ENCODE peak calls at places on chromosome 4, in four cellular contexts. One of them, this sample, is unnamed.

GRCh38 chr4:24382381-24382780 is 202.0 kb downstream of the DHX15 start:
- DNase-seq in endodermal cell: no peak
- DNase-seq in brain microvascular endothelial cell: no peak
- DNase-seq in psoas muscle: no peak
- DNase-seq in this sample: peak

GRCh38 chr4:123479944-123480343 is 83.3 kb downstream of the SPRY1 start:
- DNase-seq in endodermal cell: no peak
- DNase-seq in brain microvascular endothelial cell: no peak
- DNase-seq in psoas muscle: no peak
- DNase-seq in this sample: no peak

GRCh38 chr4:189096717-189097116 is 844.0 kb upstream of the FRG1 start:
- DNase-seq in endodermal cell: peak
- DNase-seq in brain microvascular endothelial cell: no peak
- DNase-seq in psoas muscle: no peak
- DNase-seq in this sample: no peak

GRCh38 chr4:78610546-78611214 is 59.1 kb downstream of the ANXA3 start:
- DNase-seq in endodermal cell: no peak
- DNase-seq in brain microvascular endothelial cell: no peak
- DNase-seq in psoas muscle: no peak
- DNase-seq in this sample: no peak

GRCh38 chr4:26557164-26557563 is 26.7 kb upstream of the TBC1D19 start:
- DNase-seq in endodermal cell: no peak
- DNase-seq in brain microvascular endothelial cell: peak
- DNase-seq in psoas muscle: peak
- DNase-seq in this sample: no peak

GRCh38 chr4:142846729-142847606 is 867 bp upstream of the INPP4B start:
- DNase-seq in endodermal cell: peak
- DNase-seq in brain microvascular endothelial cell: no peak
- DNase-seq in psoas muscle: no peak
- DNase-seq in this sample: peak

GRCh38 chr4:26015133-26015651 is 101.2 kb downstream of the SMIM20 start:
- DNase-seq in endodermal cell: peak
- DNase-seq in brain microvascular endothelial cell: peak
- DNase-seq in psoas muscle: peak
- DNase-seq in this sample: no peak

GRCh38 chr4:101237773-101238172 is 109.6 kb downstream of the PPP3CA start:
- DNase-seq in endodermal cell: no peak
- DNase-seq in brain microvascular endothelial cell: no peak
- DNase-seq in psoas muscle: no peak
- DNase-seq in this sample: no peak

GRCh38 chr4:40721730-40722171 is 28.0 kb upstream of the NSUN7 start:
- DNase-seq in endodermal cell: no peak
- DNase-seq in brain microvascular endothelial cell: no peak
- DNase-seq in psoas muscle: no peak
- DNase-seq in this sample: no peak

GRCh38 chr4:169208516-169208915 is 62.2 kb downstream of the SH3RF1 start:
- DNase-seq in endodermal cell: no peak
- DNase-seq in brain microvascular endothelial cell: peak
- DNase-seq in psoas muscle: no peak
- DNase-seq in this sample: no peak

GRCh38 chr4:38565271-38566199 is 98.5 kb upstream of the KLF3 start:
- DNase-seq in endodermal cell: no peak
- DNase-seq in brain microvascular endothelial cell: peak
- DNase-seq in psoas muscle: no peak
- DNase-seq in this sample: peak

GRCh38 chr4:88751258-88752075 is 53.8 kb upstream of the NAP1L5 start:
- DNase-seq in endodermal cell: no peak
- DNase-seq in brain microvascular endothelial cell: no peak
- DNase-seq in psoas muscle: no peak
- DNase-seq in this sample: no peak

GRCh38 chr4:40369437-40370278 is 34.5 kb downstream of the CHRNA9 start:
- DNase-seq in endodermal cell: no peak
- DNase-seq in brain microvascular endothelial cell: no peak
- DNase-seq in psoas muscle: no peak
- DNase-seq in this sample: no peak

GRCh38 chr4:55736605-55737183 is 82.9 kb upstream of the EXOC1L start:
- DNase-seq in endodermal cell: no peak
- DNase-seq in brain microvascular endothelial cell: no peak
- DNase-seq in psoas muscle: no peak
- DNase-seq in this sample: peak

DNA sequence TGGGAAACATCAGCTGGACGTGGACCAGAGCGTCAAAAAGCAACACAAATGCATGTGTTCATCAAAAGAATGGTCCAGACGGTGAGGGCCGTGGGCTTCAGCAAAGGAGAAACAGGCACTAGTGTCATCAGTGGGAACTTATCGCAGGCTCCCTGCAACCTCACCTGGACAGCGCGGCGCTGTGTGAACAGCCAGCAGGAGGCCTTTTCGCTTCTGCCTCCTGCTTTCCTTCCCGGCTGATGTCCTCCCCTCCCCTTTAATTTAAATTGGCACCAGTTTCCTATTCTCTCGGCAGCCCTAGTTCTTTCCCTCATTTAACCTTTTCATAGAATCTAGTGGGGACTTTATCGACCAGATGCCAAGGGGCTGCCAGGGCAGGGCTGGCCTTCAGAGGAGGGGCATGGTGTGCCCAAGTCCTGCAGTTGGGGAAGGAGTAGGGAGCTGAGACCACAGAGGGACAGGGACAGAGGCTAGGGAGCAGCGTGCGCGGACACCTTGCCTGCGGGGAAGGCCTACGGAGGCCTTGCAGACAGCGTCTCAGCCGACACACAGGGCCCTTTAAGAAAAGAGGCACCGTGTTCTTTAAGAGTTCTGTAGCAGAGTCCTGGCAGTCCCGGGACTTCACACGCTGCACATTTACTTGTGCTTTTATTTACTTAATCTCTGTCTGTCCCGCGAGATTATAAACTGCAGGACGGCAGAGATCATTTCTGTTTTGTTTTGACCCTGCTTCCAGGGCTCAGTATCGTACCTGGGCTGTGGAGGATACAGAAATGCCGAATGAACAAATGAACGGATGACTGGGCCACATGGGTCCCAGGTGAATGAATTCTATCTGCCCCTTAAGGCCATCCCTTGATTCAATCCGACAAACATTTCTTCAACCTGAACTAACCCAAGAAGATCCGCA is 8.4 kb upstream of the SORBS2 start:
- DNase-seq in endodermal cell: peak
- DNase-seq in brain microvascular endothelial cell: no peak
- DNase-seq in psoas muscle: no peak
- DNase-seq in this sample: no peak
- TF ChIP-seq CTCF in endodermal cell: peak
- TF ChIP-seq CTCF in brain microvascular endothelial cell: no peak
- TF ChIP-seq CTCF in psoas muscle: no peak
- TF ChIP-seq CTCF in this sample: no peak

GRCh38 chr4:173675446-173675845 is 145.4 kb upstream of the HAND2 start:
- DNase-seq in endodermal cell: no peak
- DNase-seq in brain microvascular endothelial cell: no peak
- DNase-seq in psoas muscle: no peak
- DNase-seq in this sample: no peak

GRCh38 chr4:173669460-173670179 is 139.6 kb upstream of the HAND2 start:
- DNase-seq in endodermal cell: no peak
- DNase-seq in brain microvascular endothelial cell: no peak
- DNase-seq in psoas muscle: no peak
- DNase-seq in this sample: no peak
- H3K27ac ChIP-seq in endodermal cell: no peak
- H3K27ac ChIP-seq in brain microvascular endothelial cell: no peak
- H3K27ac ChIP-seq in psoas muscle: no peak
- H3K27ac ChIP-seq in this sample: no peak

DNA sequence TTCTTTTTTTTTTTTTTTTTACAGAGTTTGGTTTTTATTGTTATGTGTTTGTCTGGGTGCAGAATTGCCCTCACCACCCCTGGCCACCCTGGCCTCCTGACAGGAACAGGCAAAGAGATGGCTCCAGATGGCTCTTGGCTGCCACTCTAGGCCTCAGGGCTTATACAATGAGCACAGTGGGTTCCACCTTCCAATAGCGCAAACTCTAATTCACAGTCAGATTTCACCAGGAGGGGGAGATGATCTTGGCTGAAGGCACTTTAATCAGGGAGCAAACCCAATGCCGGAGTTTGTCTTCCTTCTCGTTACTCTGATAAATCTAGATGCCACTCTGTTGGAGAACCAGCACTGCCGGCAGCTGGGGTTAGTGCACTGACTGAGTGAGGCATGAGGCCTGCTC is 24.9 kb downstream of the CPE start:
- DNase-seq in endodermal cell: peak
- DNase-seq in brain microvascular endothelial cell: no peak
- DNase-seq in psoas muscle: no peak
- DNase-seq in this sample: no peak
- TF ChIP-seq CTCF in endodermal cell: peak
- TF ChIP-seq CTCF in brain microvascular endothelial cell: peak
- TF ChIP-seq CTCF in psoas muscle: no peak
- TF ChIP-seq CTCF in this sample: no peak

DNA sequence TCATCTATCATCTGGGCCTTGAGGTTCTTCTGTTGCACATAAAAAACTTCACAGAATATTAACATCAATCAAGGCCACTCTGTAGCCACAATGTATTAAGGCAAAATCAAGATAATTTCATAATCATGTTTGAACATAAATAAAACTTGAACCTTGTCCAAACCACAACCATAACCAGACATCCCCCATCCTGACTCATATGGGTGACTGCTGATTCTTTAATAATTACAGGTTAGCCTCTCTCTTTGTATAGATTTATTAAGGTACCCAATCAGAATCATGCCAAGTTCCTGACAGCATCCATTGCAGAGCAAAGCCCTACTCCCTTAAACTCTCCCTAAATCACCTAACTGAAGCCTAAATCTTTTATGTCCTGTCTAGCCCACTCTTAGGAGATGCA is 16.7 kb upstream of the AREG start:
- DNase-seq in endodermal cell: no peak
- DNase-seq in brain microvascular endothelial cell: no peak
- DNase-seq in psoas muscle: no peak
- DNase-seq in this sample: peak
- H3K27ac ChIP-seq in endodermal cell: no peak
- H3K27ac ChIP-seq in brain microvascular endothelial cell: no peak
- H3K27ac ChIP-seq in psoas muscle: no peak
- H3K27ac ChIP-seq in this sample: no peak

DNA sequence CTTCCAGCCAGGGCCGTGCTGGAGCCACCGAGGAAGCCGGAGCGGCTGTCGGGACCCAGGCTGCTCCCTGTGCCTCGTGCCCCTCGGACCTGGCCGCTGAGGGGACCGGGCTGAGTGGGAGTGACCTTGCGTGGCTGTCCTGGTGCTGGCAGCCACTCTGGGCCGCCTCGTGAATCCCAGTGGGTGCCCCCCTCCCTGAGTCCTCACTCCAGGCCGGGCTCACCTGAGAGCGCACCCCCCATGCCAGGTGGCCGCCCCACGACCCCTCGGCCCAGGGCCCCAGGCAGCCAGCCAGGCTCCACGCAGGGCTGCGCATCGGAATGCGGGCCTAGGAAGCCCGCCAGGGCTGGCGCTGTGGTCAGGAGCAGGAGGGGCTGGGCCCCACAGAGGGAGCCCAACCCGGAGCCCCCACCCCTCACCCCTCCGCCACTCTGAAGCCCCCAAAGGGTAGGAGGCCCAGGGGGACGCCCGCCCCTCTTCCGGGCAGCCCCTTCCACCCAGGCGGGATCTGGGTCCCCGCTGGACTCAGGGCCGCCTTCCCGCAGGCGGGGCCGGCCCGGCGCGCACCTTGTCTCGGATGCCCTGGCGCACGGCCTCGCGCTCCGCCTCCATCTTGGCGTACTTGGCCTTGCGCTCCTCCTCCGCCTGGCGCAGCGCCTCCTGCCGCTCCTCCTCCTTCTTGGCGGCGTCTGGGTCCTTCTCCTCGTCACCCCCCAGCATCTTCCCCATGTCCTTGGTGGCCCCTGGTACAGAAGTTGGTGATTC is 33.9 kb downstream of the CPLX1 start:
- DNase-seq in endodermal cell: peak
- DNase-seq in brain microvascular endothelial cell: no peak
- DNase-seq in psoas muscle: no peak
- DNase-seq in this sample: no peak
- TF ChIP-seq CTCF in endodermal cell: peak
- TF ChIP-seq CTCF in brain microvascular endothelial cell: peak
- TF ChIP-seq CTCF in psoas muscle: no peak
- TF ChIP-seq CTCF in this sample: no peak

GRCh38 chr4:153426207-153426886 is 39.8 kb upstream of the TMEM131L start:
- DNase-seq in endodermal cell: no peak
- DNase-seq in brain microvascular endothelial cell: no peak
- DNase-seq in psoas muscle: no peak
- DNase-seq in this sample: no peak
- H3K27ac ChIP-seq in endodermal cell: no peak
- H3K27ac ChIP-seq in brain microvascular endothelial cell: no peak
- H3K27ac ChIP-seq in psoas muscle: no peak
- H3K27ac ChIP-seq in this sample: no peak

GRCh38 chr4:176150283-176150682 is 45.1 kb downstream of the SPATA4 start:
- DNase-seq in endodermal cell: no peak
- DNase-seq in brain microvascular endothelial cell: peak
- DNase-seq in psoas muscle: no peak
- DNase-seq in this sample: peak
- TF ChIP-seq CTCF in endodermal cell: peak
- TF ChIP-seq CTCF in brain microvascular endothelial cell: peak
- TF ChIP-seq CTCF in psoas muscle: peak
- TF ChIP-seq CTCF in this sample: peak

DNA sequence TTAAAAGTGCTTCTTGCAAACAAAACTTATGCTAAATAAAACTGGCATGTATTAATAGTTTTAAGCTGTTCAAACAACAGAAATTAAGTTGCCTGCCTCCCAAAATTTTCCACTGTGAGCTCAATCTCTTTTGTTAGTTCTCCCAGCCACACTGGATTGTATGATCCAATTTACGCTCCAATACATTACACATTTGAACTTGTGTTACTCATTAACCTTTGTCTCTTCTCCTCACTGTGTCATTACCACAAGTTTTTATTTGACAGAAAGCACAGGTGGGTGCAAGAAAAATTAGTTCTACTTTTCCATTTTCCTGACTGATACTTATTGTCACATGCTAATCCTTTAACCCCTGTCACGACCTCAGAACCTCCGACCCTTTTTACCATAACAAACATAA is 55.5 kb downstream of the SHISA3 start:
- DNase-seq in endodermal cell: no peak
- DNase-seq in brain microvascular endothelial cell: no peak
- DNase-seq in psoas muscle: no peak
- DNase-seq in this sample: no peak
- H3K27ac ChIP-seq in endodermal cell: no peak
- H3K27ac ChIP-seq in brain microvascular endothelial cell: no peak
- H3K27ac ChIP-seq in psoas muscle: no peak
- H3K27ac ChIP-seq in this sample: no peak

GRCh38 chr4:75490155-75490554 is 24.0 kb downstream of the RCHY1 start:
- DNase-seq in endodermal cell: no peak
- DNase-seq in brain microvascular endothelial cell: no peak
- DNase-seq in psoas muscle: no peak
- DNase-seq in this sample: no peak
- TF ChIP-seq CTCF in endodermal cell: peak
- TF ChIP-seq CTCF in brain microvascular endothelial cell: peak
- TF ChIP-seq CTCF in psoas muscle: peak
- TF ChIP-seq CTCF in this sample: peak

GRCh38 chr4:133856736-133857355 is 344.7 kb downstream of the PABPC4L start:
- DNase-seq in endodermal cell: no peak
- DNase-seq in brain microvascular endothelial cell: no peak
- DNase-seq in psoas muscle: no peak
- DNase-seq in this sample: no peak
- H3K27ac ChIP-seq in endodermal cell: no peak
- H3K27ac ChIP-seq in brain microvascular endothelial cell: no peak
- H3K27ac ChIP-seq in psoas muscle: no peak
- H3K27ac ChIP-seq in this sample: no peak